ENCODE peak calls at places on chromosomes 7 and 10, in ten cellular contexts. One of them, this sample, is unnamed.
A peak's percentile ranks its signal among the peaks of the same experiment; 100 is the strongest.

GRCh38 chr10:113648478-113648877 is 15.4 kb downstream of the NRAP start:
- DNase-seq in NCI-H748 treated with DMSO at 0.1 percent for 48 hours: no peak
- DNase-seq in A172: no peak
- DNase-seq in stimulated activated CD4-positive, alpha-beta T cell treated with anti-CD3 and anti-CD28 coated beads, TNF-alpha, amount 100 ng/mL, for 4 hours: no peak
- DNase-seq in heart left ventricle: no peak
- DNase-seq in NCI-H1105: no peak
- DNase-seq in M059J: peak; percentile 27
- DNase-seq in GM03348: no peak
- DNase-seq in NCI-H524: no peak
- DNase-seq in activated CD4-positive, alpha-beta T cell treated with anti-CD3 and anti-CD28 coated beads, Interleukin-2, amount 50 U/mL, for 1 hour: no peak
- DNase-seq in this sample: no peak

GRCh38 chr10:119466655-119467054 is 75.9 kb downstream of the RGS10 start:
- DNase-seq in NCI-H748 treated with DMSO at 0.1 percent for 48 hours: no peak
- DNase-seq in A172: peak; percentile 86
- DNase-seq in stimulated activated CD4-positive, alpha-beta T cell treated with anti-CD3 and anti-CD28 coated beads, TNF-alpha, amount 100 ng/mL, for 4 hours: no peak
- DNase-seq in heart left ventricle: no peak
- DNase-seq in NCI-H1105: no peak
- DNase-seq in M059J: peak; percentile 76
- DNase-seq in GM03348: no peak
- DNase-seq in NCI-H524: no peak
- DNase-seq in activated CD4-positive, alpha-beta T cell treated with anti-CD3 and anti-CD28 coated beads, Interleukin-2, amount 50 U/mL, for 1 hour: peak; percentile 22
- DNase-seq in this sample: peak; percentile 39

GRCh38 chr7:44977956-44978355 is 859 bp downstream of the MYO1G start:
- DNase-seq in NCI-H748 treated with DMSO at 0.1 percent for 48 hours: no peak
- DNase-seq in A172: peak; percentile 77
- DNase-seq in stimulated activated CD4-positive, alpha-beta T cell treated with anti-CD3 and anti-CD28 coated beads, TNF-alpha, amount 100 ng/mL, for 4 hours: no peak
- DNase-seq in heart left ventricle: no peak
- DNase-seq in NCI-H1105: no peak
- DNase-seq in M059J: no peak
- DNase-seq in GM03348: no peak
- DNase-seq in NCI-H524: peak; percentile 23
- DNase-seq in activated CD4-positive, alpha-beta T cell treated with anti-CD3 and anti-CD28 coated beads, Interleukin-2, amount 50 U/mL, for 1 hour: no peak
- DNase-seq in this sample: no peak

GRCh38 chr10:132195366-132196075 is 8.8 kb downstream of the DPYSL4 start:
- DNase-seq in NCI-H748 treated with DMSO at 0.1 percent for 48 hours: no peak
- DNase-seq in A172: no peak
- DNase-seq in stimulated activated CD4-positive, alpha-beta T cell treated with anti-CD3 and anti-CD28 coated beads, TNF-alpha, amount 100 ng/mL, for 4 hours: no peak
- DNase-seq in heart left ventricle: peak; percentile 46
- DNase-seq in NCI-H1105: no peak
- DNase-seq in M059J: no peak
- DNase-seq in GM03348: no peak
- DNase-seq in NCI-H524: no peak
- DNase-seq in activated CD4-positive, alpha-beta T cell treated with anti-CD3 and anti-CD28 coated beads, Interleukin-2, amount 50 U/mL, for 1 hour: no peak
- DNase-seq in this sample: no peak

GRCh38 chr7:47328392-47329319 is 253.3 kb downstream of the TNS3 start:
- DNase-seq in NCI-H748 treated with DMSO at 0.1 percent for 48 hours: no peak
- DNase-seq in A172: peak; percentile 21
- DNase-seq in stimulated activated CD4-positive, alpha-beta T cell treated with anti-CD3 and anti-CD28 coated beads, TNF-alpha, amount 100 ng/mL, for 4 hours: no peak
- DNase-seq in heart left ventricle: no peak
- DNase-seq in NCI-H1105: no peak
- DNase-seq in M059J: no peak
- DNase-seq in GM03348: no peak
- DNase-seq in NCI-H524: no peak
- DNase-seq in activated CD4-positive, alpha-beta T cell treated with anti-CD3 and anti-CD28 coated beads, Interleukin-2, amount 50 U/mL, for 1 hour: no peak
- DNase-seq in this sample: no peak

GRCh38 chr7:158710651-158711102 is 6.1 kb upstream of the NCAPG2 start:
- DNase-seq in NCI-H748 treated with DMSO at 0.1 percent for 48 hours: no peak
- DNase-seq in A172: peak; percentile 94
- DNase-seq in stimulated activated CD4-positive, alpha-beta T cell treated with anti-CD3 and anti-CD28 coated beads, TNF-alpha, amount 100 ng/mL, for 4 hours: no peak
- DNase-seq in heart left ventricle: no peak
- DNase-seq in NCI-H1105: no peak
- DNase-seq in M059J: peak; percentile 28
- DNase-seq in GM03348: peak; percentile 23
- DNase-seq in NCI-H524: no peak
- DNase-seq in activated CD4-positive, alpha-beta T cell treated with anti-CD3 and anti-CD28 coated beads, Interleukin-2, amount 50 U/mL, for 1 hour: no peak
- DNase-seq in this sample: peak; percentile 91

GRCh38 chr10:131570716-131571307 is 259.3 kb upstream of the TCERG1L start:
- DNase-seq in NCI-H748 treated with DMSO at 0.1 percent for 48 hours: no peak
- DNase-seq in A172: no peak
- DNase-seq in stimulated activated CD4-positive, alpha-beta T cell treated with anti-CD3 and anti-CD28 coated beads, TNF-alpha, amount 100 ng/mL, for 4 hours: no peak
- DNase-seq in heart left ventricle: no peak
- DNase-seq in NCI-H1105: no peak
- DNase-seq in M059J: no peak
- DNase-seq in GM03348: no peak
- DNase-seq in NCI-H524: no peak
- DNase-seq in activated CD4-positive, alpha-beta T cell treated with anti-CD3 and anti-CD28 coated beads, Interleukin-2, amount 50 U/mL, for 1 hour: no peak
- DNase-seq in this sample: no peak

GRCh38 chr7:91557789-91558396 is 293.7 kb downstream of the FZD1 start:
- DNase-seq in NCI-H748 treated with DMSO at 0.1 percent for 48 hours: no peak
- DNase-seq in A172: peak; percentile 97
- DNase-seq in stimulated activated CD4-positive, alpha-beta T cell treated with anti-CD3 and anti-CD28 coated beads, TNF-alpha, amount 100 ng/mL, for 4 hours: no peak
- DNase-seq in heart left ventricle: no peak
- DNase-seq in NCI-H1105: no peak
- DNase-seq in M059J: peak; percentile 100
- DNase-seq in GM03348: peak; percentile 66
- DNase-seq in NCI-H524: no peak
- DNase-seq in activated CD4-positive, alpha-beta T cell treated with anti-CD3 and anti-CD28 coated beads, Interleukin-2, amount 50 U/mL, for 1 hour: no peak
- DNase-seq in this sample: peak; percentile 95

GRCh38 chr10:27716521-27716920 is 29.1 kb downstream of the MKX start:
- DNase-seq in NCI-H748 treated with DMSO at 0.1 percent for 48 hours: no peak
- DNase-seq in A172: no peak
- DNase-seq in stimulated activated CD4-positive, alpha-beta T cell treated with anti-CD3 and anti-CD28 coated beads, TNF-alpha, amount 100 ng/mL, for 4 hours: no peak
- DNase-seq in heart left ventricle: no peak
- DNase-seq in NCI-H1105: no peak
- DNase-seq in M059J: no peak
- DNase-seq in GM03348: no peak
- DNase-seq in NCI-H524: no peak
- DNase-seq in activated CD4-positive, alpha-beta T cell treated with anti-CD3 and anti-CD28 coated beads, Interleukin-2, amount 50 U/mL, for 1 hour: no peak
- DNase-seq in this sample: no peak

GRCh38 chr10:97095701-97096300 is 90.0 kb downstream of the SLIT1 start:
- DNase-seq in NCI-H748 treated with DMSO at 0.1 percent for 48 hours: no peak
- DNase-seq in A172: no peak
- DNase-seq in stimulated activated CD4-positive, alpha-beta T cell treated with anti-CD3 and anti-CD28 coated beads, TNF-alpha, amount 100 ng/mL, for 4 hours: no peak
- DNase-seq in heart left ventricle: no peak
- DNase-seq in NCI-H1105: no peak
- DNase-seq in M059J: no peak
- DNase-seq in GM03348: no peak
- DNase-seq in NCI-H524: no peak
- DNase-seq in activated CD4-positive, alpha-beta T cell treated with anti-CD3 and anti-CD28 coated beads, Interleukin-2, amount 50 U/mL, for 1 hour: no peak
- DNase-seq in this sample: no peak

GRCh38 chr10:86413046-86413728 is 46.6 kb upstream of the GRID1 start:
- DNase-seq in NCI-H748 treated with DMSO at 0.1 percent for 48 hours: no peak
- DNase-seq in A172: peak; percentile 51
- DNase-seq in stimulated activated CD4-positive, alpha-beta T cell treated with anti-CD3 and anti-CD28 coated beads, TNF-alpha, amount 100 ng/mL, for 4 hours: no peak
- DNase-seq in heart left ventricle: no peak
- DNase-seq in NCI-H1105: no peak
- DNase-seq in M059J: no peak
- DNase-seq in GM03348: peak; percentile 39
- DNase-seq in NCI-H524: no peak
- DNase-seq in activated CD4-positive, alpha-beta T cell treated with anti-CD3 and anti-CD28 coated beads, Interleukin-2, amount 50 U/mL, for 1 hour: no peak
- DNase-seq in this sample: no peak

GRCh38 chr7:151520419-151521229 is 929 bp upstream of the RHEB start:
- DNase-seq in NCI-H748 treated with DMSO at 0.1 percent for 48 hours: peak; percentile 61
- DNase-seq in A172: peak; percentile 42
- DNase-seq in stimulated activated CD4-positive, alpha-beta T cell treated with anti-CD3 and anti-CD28 coated beads, TNF-alpha, amount 100 ng/mL, for 4 hours: peak; percentile 36
- DNase-seq in heart left ventricle: peak; percentile 84
- DNase-seq in NCI-H1105: peak; percentile 44
- DNase-seq in M059J: peak; percentile 60
- DNase-seq in GM03348: no peak
- DNase-seq in NCI-H524: no peak
- DNase-seq in activated CD4-positive, alpha-beta T cell treated with anti-CD3 and anti-CD28 coated beads, Interleukin-2, amount 50 U/mL, for 1 hour: peak; percentile 25
- DNase-seq in this sample: peak; percentile 49

GRCh38 chr10:90197766-90198165 is 496.4 kb downstream of the KIF20B start:
- DNase-seq in NCI-H748 treated with DMSO at 0.1 percent for 48 hours: no peak
- DNase-seq in A172: peak; percentile 53
- DNase-seq in stimulated activated CD4-positive, alpha-beta T cell treated with anti-CD3 and anti-CD28 coated beads, TNF-alpha, amount 100 ng/mL, for 4 hours: no peak
- DNase-seq in heart left ventricle: no peak
- DNase-seq in NCI-H1105: no peak
- DNase-seq in M059J: peak; percentile 90
- DNase-seq in GM03348: no peak
- DNase-seq in NCI-H524: no peak
- DNase-seq in activated CD4-positive, alpha-beta T cell treated with anti-CD3 and anti-CD28 coated beads, Interleukin-2, amount 50 U/mL, for 1 hour: no peak
- DNase-seq in this sample: peak; percentile 87